ENCODE peak calls at places on chromosome 21, in five cellular contexts. J, I, L, E and M are unnamed samples.

GRCh38 chr21:34781508-34781907 is 112.7 kb downstream of the CLIC6 start:
- DNase-seq in J (no peak), E (no peak), I (peak), L (no peak), M (no peak)

GRCh38 chr21:41232055-41232454 is 64.1 kb downstream of the BACE2 start:
- DNase-seq in I (no peak), L (no peak), J (no peak), E (no peak), M (no peak)

GRCh38 chr21:15273244-15273643 is 208.4 kb upstream of the NRIP1 start:
- DNase-seq in J (no peak), E (no peak), L (no peak), I (no peak), M (no peak)

GRCh38 chr21:23886828-23887708 is 1720.2 kb downstream of the MRPL39 start:
- DNase-seq in J (no peak), E (no peak), L (no peak), I (no peak), M (no peak)

GRCh38 chr21:45990741-45991605 is 9.4 kb downstream of the COL6A1 start:
- DNase-seq in L (no peak), E (no peak), J (no peak), I (no peak), M (no peak)

GRCh38 chr21:21973806-21974205 is 975.6 kb downstream of the NCAM2 start:
- DNase-seq in L (no peak), E (no peak), J (no peak), I (no peak), M (no peak)

GRCh38 chr21:17585875-17586450 is 26.7 kb downstream of the BTG3 start:
- DNase-seq in J (peak), E (no peak), L (peak), I (peak), M (peak)

GRCh38 chr21:40929833-40930232 is 82.9 kb upstream of the DSCAM start:
- DNase-seq in I (no peak), J (no peak), E (no peak), L (no peak), M (no peak)

GRCh38 chr21:21412096-21412495 is 413.9 kb downstream of the NCAM2 start:
- DNase-seq in L (no peak), E (no peak), J (no peak), I (no peak), M (no peak)

GRCh38 chr21:46154955-46155513 is 345 bp downstream of the FTCD start:
- DNase-seq in E (no peak), L (no peak), I (no peak), J (no peak), M (no peak)

GRCh38 chr21:34928637-34929036 is 120.5 kb downstream of the RUNX1 start:
- DNase-seq in J (no peak), E (no peak), L (no peak), I (no peak), M (no peak)

GRCh38 chr21:20020032-20020431 is 978.2 kb upstream of the NCAM2 start:
- DNase-seq in I (no peak), J (no peak), L (no peak), E (no peak), M (no peak)

GRCh38 chr21:41207401-41208388 is 39.7 kb downstream of the BACE2 start:
- DNase-seq in I (peak), E (no peak), L (no peak), J (peak), M (no peak)

GRCh38 chr21:21163904-21164303 is 165.7 kb downstream of the NCAM2 start:
- DNase-seq in I (peak), J (peak), L (peak), E (no peak), M (peak)

GRCh38 chr21:45540601-45540970 is 1.7 kb downstream of the SLC19A1 start:
- DNase-seq in L (no peak), I (peak), J (no peak), E (no peak), M (no peak)

GRCh38 chr21:36077758-36078157 is 7.9 kb downstream of the CBR1 start:
- DNase-seq in I (no peak), E (no peak), J (no peak), L (no peak), M (no peak)

GRCh38 chr21:27693376-27693775 is 726.5 kb upstream of the ADAMTS5 start:
- DNase-seq in J (peak), I (no peak), E (no peak), L (no peak), M (peak)

GRCh38 chr21:25870084-25870483 is 135.3 kb downstream of the GABPA start:
- DNase-seq in L (no peak), E (no peak), J (no peak), I (no peak), M (no peak)

GRCh38 chr21:37514038-37514665 is 147.6 kb downstream of the DYRK1A start:
- DNase-seq in J (no peak), E (no peak), L (no peak), I (peak), M (no peak)
- TF ChIP-seq POLR2A in J (no peak), E (no peak), L (no peak), I (no peak), M (no peak)

GRCh38 chr21:33360871-33361602 is 36.3 kb downstream of the IFNAR1 start:
- DNase-seq in E (no peak), J (peak), I (peak), L (no peak), M (peak)

GRCh38 chr21:33359446-33359845 is 34.7 kb downstream of the IFNAR1 start:
- DNase-seq in L (no peak), E (no peak), J (no peak), I (no peak), M (no peak)

GRCh38 chr21:33364830-33365229 is 38.4 kb upstream of the IFNGR2 start:
- DNase-seq in J (no peak), E (no peak), L (no peak), I (no peak), M (no peak)

GRCh38 chr21:33360281-33360680 is 35.5 kb downstream of the IFNAR1 start:
- DNase-seq in I (no peak), E (no peak), J (peak), L (no peak), M (no peak)

GRCh38 chr21:33362044-33362555 is 37.3 kb downstream of the IFNAR1 start:
- DNase-seq in I (peak), L (no peak), J (no peak), E (peak), M (no peak)
- TF ChIP-seq POLR2A in I (peak), L (no peak), J (no peak), E (no peak), M (no peak)

GRCh38 chr21:29298348-29299045 is at the start of gene BACH1:
- DNase-seq in J (peak), I (peak), L (peak), E (peak), M (peak)
- TF ChIP-seq POLR2A in J (peak), I (peak), L (peak), E (no peak), M (peak)

GRCh38 chr21:42434884-42435283 is 31.2 kb downstream of the UBASH3A start:
- DNase-seq in J (no peak), I (no peak), E (no peak), L (no peak), M (no peak)
- TF ChIP-seq POLR2A in J (no peak), I (no peak), E (no peak), L (no peak), M (no peak)

GRCh38 chr21:43984905-43985689 is 27.0 kb upstream of the TRAPPC10 start:
- DNase-seq in J (peak), I (no peak), E (no peak), L (no peak), M (no peak)
- TF ChIP-seq POLR2A in J (no peak), I (no peak), E (no peak), L (no peak), M (no peak)

GRCh38 chr21:43864313-43864805 is 664 bp upstream of the AGPAT3 start:
- DNase-seq in I (peak), E (no peak), L (peak), J (peak), M (peak)
- TF ChIP-seq POLR2A in I (peak), E (no peak), L (peak), J (no peak), M (no peak)

GRCh38 chr21:33541756-33542639 is at the start of gene GART:
- DNase-seq in E (peak), J (peak), L (peak), I (peak), M (peak)

GRCh38 chr21:33541105-33541711 is 709 bp downstream of the GART start:
- DNase-seq in I (no peak), J (peak), E (no peak), L (no peak), M (no peak)

GRCh38 chr21:33543505-33544129 is 779 bp downstream of the SON start:
- DNase-seq in I (no peak), L (no peak), E (no peak), J (no peak), M (no peak)

GRCh38 chr21:33544451-33544850 is 1.6 kb downstream of the SON start:
- DNase-seq in J (no peak), E (no peak), L (no peak), I (no peak), M (no peak)

GRCh38 chr21:33542640-33543504 is at the start of gene SON:
- DNase-seq in E (peak), J (peak), L (peak), I (peak), M (peak)
- TF ChIP-seq POLR2A in E (no peak), J (peak), L (peak), I (peak), M (peak)